ENCODE peak calls at places on chromosomes 16 and 17, in eight cellular contexts. T, W, F, J, K, P, D and S are unnamed samples.

GRCh38 chr16:68826652-68827051 is 16.7 kb upstream of the TANGO6 start:
- DNase-seq in T (no peak), W (no peak), F (no peak), J (no peak), K (no peak), P (no peak), D (no peak), S (no peak)

GRCh38 chr16:27475561-27475960 is 73.6 kb downstream of the IL21R start:
- DNase-seq in T (no peak), W (no peak), F (no peak), J (peak; percentile 91), K (no peak), P (no peak), D (peak; percentile 60), S (no peak)

GRCh38 chr17:65799869-65800268 is 238.4 kb upstream of the AXIN2 start:
- DNase-seq in T (no peak), W (no peak), F (no peak), J (no peak), K (no peak), P (no peak), D (no peak), S (no peak)

GRCh38 chr17:15321556-15322250 is 19.7 kb downstream of the TEKT3 start:
- DNase-seq in T (no peak), W (no peak), F (no peak), J (peak; percentile 29), K (no peak), P (no peak), D (no peak), S (no peak)

GRCh38 chr17:3915642-3916012 is 638 bp downstream of the P2RX1 start:
- DNase-seq in T (no peak), W (no peak), F (no peak), J (no peak), K (no peak), P (no peak), D (no peak), S (no peak)

GRCh38 chr16:77674888-77675287 is 47.4 kb upstream of the NUDT7 start:
- DNase-seq in T (no peak), W (no peak), F (no peak), J (peak; percentile 29), K (no peak), P (no peak), D (no peak), S (no peak)

GRCh38 chr16:85152414-85153030 is 40.2 kb upstream of the CIBAR2 start:
- DNase-seq in T (no peak), W (no peak), F (no peak), J (no peak), K (no peak), P (no peak), D (no peak), S (no peak)

GRCh38 chr17:49180303-49180702 is 30.1 kb downstream of the GNGT2 start:
- DNase-seq in T (peak; percentile 49), W (no peak), F (peak; percentile 58), J (peak; percentile 70), K (peak; percentile 66), P (peak; percentile 54), D (no peak), S (peak; percentile 41)

GRCh38 chr17:60602871-60603270 is 2.9 kb downstream of the PPM1D start:
- DNase-seq in T (no peak), W (no peak), F (no peak), J (no peak), K (no peak), P (no peak), D (no peak), S (no peak)

GRCh38 chr17:78316115-78316866 is 43.6 kb downstream of the SOCS3 start:
- DNase-seq in T (no peak), W (no peak), F (no peak), J (no peak), K (no peak), P (no peak), D (no peak), S (no peak)

GRCh38 chr17:75927286-75927922 is 13.4 kb downstream of the FBF1 start:
- DNase-seq in T (no peak), W (no peak), F (no peak), J (peak; percentile 63), K (peak; percentile 51), P (no peak), D (no peak), S (no peak)

GRCh38 chr16:4052801-4053662 is 63.2 kb downstream of the ADCY9 start:
- DNase-seq in T (peak; percentile 78), W (no peak), F (peak; percentile 75), J (peak; percentile 40), K (peak; percentile 80), P (no peak), D (no peak), S (no peak)

GRCh38 chr17:50533720-50534148 is 1.2 kb downstream of the EPN3 start:
- DNase-seq in T (no peak), W (no peak), F (peak; percentile 69), J (peak; percentile 59), K (no peak), P (no peak), D (no peak), S (no peak)

GRCh38 chr16:48053346-48053745 is 102.4 kb downstream of the ABCC12 start:
- DNase-seq in T (no peak), W (no peak), F (no peak), J (peak; percentile 51), K (peak; percentile 41), P (no peak), D (peak; percentile 64), S (no peak)

GRCh38 chr16:58829096-58829495 is 95.0 kb upstream of the GOT2 start:
- DNase-seq in T (no peak), W (no peak), F (no peak), J (no peak), K (no peak), P (no peak), D (no peak), S (no peak)

GRCh38 chr17:32518856-32519768 is 32.3 kb downstream of the CDK5R1 start:
- DNase-seq in T (peak; percentile 22), W (no peak), F (peak; percentile 54), J (peak; percentile 74), K (no peak), P (peak; percentile 56), D (no peak), S (no peak)

GRCh38 chr16:15915555-15916081 is 27.2 kb upstream of the CEP20 start:
- DNase-seq in T (no peak), W (no peak), F (no peak), J (no peak), K (no peak), P (no peak), D (no peak), S (no peak)

GRCh38 chr16:79651363-79651762 is 50.8 kb upstream of the MAF start:
- DNase-seq in T (peak; percentile 54), W (no peak), F (no peak), J (peak; percentile 71), K (peak; percentile 54), P (no peak), D (peak; percentile 75), S (no peak)

GRCh38 chr16:50555269-50555875 is 7.2 kb downstream of the NKD1 start:
- DNase-seq in T (no peak), W (no peak), F (no peak), J (no peak), K (no peak), P (no peak), D (no peak), S (no peak)

GRCh38 chr17:5821057-5821456 is 236.7 kb upstream of the NLRP1 start:
- DNase-seq in T (no peak), W (no peak), F (no peak), J (no peak), K (peak; percentile 16), P (no peak), D (no peak), S (no peak)

GRCh38 chr17:78272181-78272913 is 40.9 kb downstream of the TMEM235 start:
- DNase-seq in T (no peak), W (no peak), F (peak; percentile 51), J (peak; percentile 49), K (peak; percentile 80), P (peak; percentile 38), D (peak; percentile 97), S (peak; percentile 20)

GRCh38 chr17:29838961-29839360 is 91.1 kb downstream of the SSH2 start:
- DNase-seq in T (peak; percentile 7), W (no peak), F (peak; percentile 13), J (peak; percentile 41), K (no peak), P (no peak), D (peak; percentile 58), S (no peak)

GRCh38 chr16:20803561-20804214 is 2.6 kb downstream of the ERI2 start:
- DNase-seq in T (no peak), W (no peak), F (no peak), J (no peak), K (no peak), P (no peak), D (no peak), S (no peak)

GRCh38 chr17:33012522-33013033 is 20.9 kb downstream of the SPACA3 start:
- DNase-seq in T (no peak), W (no peak), F (no peak), J (peak; percentile 92), K (no peak), P (no peak), D (peak; percentile 58), S (no peak)

GRCh38 chr17:48998557-48999440 is 1.6 kb downstream of the IGF2BP1 start:
- DNase-seq in T (no peak), W (no peak), F (no peak), J (no peak), K (no peak), P (no peak), D (no peak), S (no peak)

GRCh38 chr17:72861811-72862210 is 230.7 kb downstream of the SLC39A11 start:
- DNase-seq in T (no peak), W (no peak), F (no peak), J (no peak), K (no peak), P (no peak), D (no peak), S (no peak)

GRCh38 chr17:12107905-12108304 is 87.2 kb downstream of the MAP2K4 start:
- DNase-seq in T (no peak), W (no peak), F (no peak), J (no peak), K (no peak), P (no peak), D (no peak), S (no peak)

GRCh38 chr16:48462146-48462740 is 77.0 kb upstream of the SIAH1 start:
- DNase-seq in T (no peak), W (no peak), F (no peak), J (no peak), K (no peak), P (no peak), D (no peak), S (no peak)

GRCh38 chr16:29111421-29111820 is 126.6 kb downstream of the LAT start:
- DNase-seq in T (no peak), W (no peak), F (no peak), J (no peak), K (no peak), P (no peak), D (no peak), S (no peak)

GRCh38 chr17:47253541-47254402 is at the start of gene ITGB3:
- DNase-seq in T (peak; percentile 41), W (peak; percentile 66), F (peak; percentile 80), J (peak; percentile 88), K (peak; percentile 72), P (peak; percentile 52), D (no peak), S (peak; percentile 11)

GRCh38 chr16:6111390-6111789 is 1013.8 kb upstream of the EEF2KMT start:
- DNase-seq in T (no peak), W (no peak), F (no peak), J (no peak), K (no peak), P (no peak), D (no peak), S (no peak)